ENCODE peak calls at places on chromosome 15, in five cellular contexts. P, X, N, S and C are unnamed samples.

GRCh38 chr15:53670701-53671100 is 88.8 kb downstream of the WDR72 start:
- DNase-seq in S (no peak), P (no peak), N (no peak), X (no peak), C (no peak)

GRCh38 chr15:33201376-33202189 is 7.1 kb upstream of the FMN1 start:
- DNase-seq in X (peak; percentile 79), S (peak; percentile 8), P (peak; percentile 57), N (peak; percentile 50), C (peak; percentile 8)

GRCh38 chr15:42730536-42730935 is 6.4 kb downstream of the CDAN1 start:
- DNase-seq in X (no peak), P (no peak), S (no peak), N (no peak), C (no peak)

GRCh38 chr15:48358681-48359152 is 27.5 kb downstream of the DUT start:
- DNase-seq in S (peak; percentile 39), X (no peak), P (no peak), N (no peak), C (peak; percentile 78)

GRCh38 chr15:64246364-64247189 is 83.8 kb upstream of the PPIB start:
- DNase-seq in X (no peak), N (no peak), P (no peak), S (peak; percentile 87), C (peak; percentile 95)

GRCh38 chr15:59950603-59951388 is 53.3 kb upstream of the FOXB1 start:
- DNase-seq in N (no peak), P (no peak), X (no peak), S (no peak), C (no peak)

GRCh38 chr15:68560501-68561113 is 18.2 kb upstream of the CORO2B start:
- DNase-seq in S (no peak), X (peak; percentile 22), P (no peak), N (no peak), C (no peak)

GRCh38 chr15:61748529-61748928 is 311.7 kb downstream of the VPS13C start:
- DNase-seq in P (no peak), X (no peak), N (no peak), S (peak; percentile 25), C (peak; percentile 83)

GRCh38 chr15:31239409-31239808 is 87.2 kb upstream of the KLF13 start:
- DNase-seq in P (no peak), S (no peak), X (no peak), N (no peak), C (no peak)

GRCh38 chr15:38440353-38441129 is 13.4 kb upstream of the FAM98B start:
- DNase-seq in P (peak; percentile 49), S (peak; percentile 63), X (peak; percentile 62), N (peak; percentile 21), C (peak; percentile 45)